ENCODE peak calls at places on chromosomes 5 and 9, in five cellular contexts. N, A, Y, Z and B are unnamed samples.

GRCh38 chr9:1869843-1870242 is 145.3 kb upstream of the SMARCA2 start:
- DNase-seq in Y (no peak), N (peak; percentile 6), Z (peak; percentile 33), A (peak; percentile 12), B (no peak)

GRCh38 chr5:39411051-39411450 is 13.7 kb downstream of the DAB2 start:
- DNase-seq in Z (no peak), Y (no peak), A (peak; percentile 69), N (no peak), B (no peak)

GRCh38 chr5:176653401-176653800 is 6.1 kb downstream of the TSPAN17 start:
- DNase-seq in A (no peak), N (no peak), Z (no peak), Y (peak; percentile 71), B (no peak)

GRCh38 chr5:22242532-22242931 is 610.6 kb downstream of the CDH12 start:
- DNase-seq in Y (no peak), N (no peak), A (no peak), Z (no peak), B (no peak)

GRCh38 chr9:78783743-78784142 is 486.8 kb downstream of the PSAT1 start:
- DNase-seq in Z (no peak), Y (no peak), A (no peak), N (no peak), B (no peak)

GRCh38 chr9:131473198-131473885 is 29.4 kb upstream of the POMT1 start:
- DNase-seq in Y (no peak), N (no peak), A (no peak), Z (no peak), B (no peak)

GRCh38 chr5:151202381-151203139 is 21.3 kb downstream of the CCDC69 start:
- DNase-seq in Y (peak; percentile 43), A (peak; percentile 89), N (no peak), Z (peak; percentile 26), B (no peak)

GRCh38 chr5:111948078-111948477 is 191.1 kb upstream of the NREP start:
- DNase-seq in A (no peak), Z (no peak), N (no peak), Y (no peak), B (no peak)

GRCh38 chr5:132777209-132778069 is at the start of gene SEPTIN8:
- DNase-seq in Z (no peak), Y (peak; percentile 33), N (peak; percentile 50), A (peak; percentile 51), B (no peak)

GRCh38 chr5:3350781-3351180 is 244.9 kb upstream of the IRX1 start:
- DNase-seq in A (no peak), Z (no peak), N (no peak), Y (no peak), B (no peak)

GRCh38 chr5:3347741-3348140 is 247.9 kb upstream of the IRX1 start:
- DNase-seq in N (no peak), Z (no peak), Y (no peak), A (no peak), B (no peak)

GRCh38 chr5:3349704-3350565 is 245.7 kb upstream of the IRX1 start:
- DNase-seq in N (no peak), Y (no peak), A (no peak), Z (no peak), B (no peak)

GRCh38 chr5:3346111-3346820 is 249.4 kb upstream of the IRX1 start:
- DNase-seq in Z (no peak), A (no peak), Y (no peak), N (no peak), B (no peak)

GRCh38 chr5:3348576-3349535 is 246.8 kb upstream of the IRX1 start:
- DNase-seq in A (no peak), Z (no peak), Y (no peak), N (no peak), B (no peak)
- H3K9me3 ChIP-seq in A (no peaks in the 10 kb centered on the region), Z (peaks cover 15% of the 10 kb centered on the region), Y (no peaks in the 10 kb centered on the region), N (no peaks in the 10 kb centered on the region), B (no peaks in the 10 kb centered on the region)

DNA sequence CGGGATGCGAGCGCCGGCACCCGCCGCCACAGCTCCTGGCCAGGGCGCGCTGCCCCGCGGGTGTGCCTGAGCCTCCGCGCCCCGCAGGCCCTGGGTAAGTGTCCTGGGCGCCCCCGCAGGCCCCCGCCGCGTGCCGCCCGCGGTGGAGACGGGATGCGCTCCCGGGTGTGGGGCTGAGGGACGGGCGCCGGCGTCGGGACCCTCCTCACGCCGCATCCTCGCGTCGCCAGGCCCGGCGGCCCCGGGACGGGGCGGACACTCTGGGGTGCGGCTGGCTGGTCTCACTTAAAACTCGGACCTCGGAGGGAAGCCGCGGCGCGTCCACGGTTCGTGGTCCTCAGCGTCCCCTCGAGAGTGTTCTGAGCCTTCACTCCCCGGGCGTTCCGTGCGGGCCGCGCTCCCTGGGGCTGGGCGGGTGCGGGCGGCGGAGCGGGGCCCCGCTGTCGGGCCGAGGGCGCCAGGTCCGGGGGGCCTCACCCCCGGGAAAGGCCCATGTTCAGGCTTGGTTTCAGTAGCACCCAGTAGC is 275 bp downstream of the AHRR start:
- DNase-seq in N (no peak), A (no peak), Z (no peak), Y (no peak), B (no peak)
- H3K27me3 ChIP-seq in N (peaks cover 40% of the 10 kb centered on the region), A (peaks cover 65% of the 10 kb centered on the region), Z (peaks cover 5% of the 10 kb centered on the region), Y (peaks cover 20% of the 10 kb centered on the region), B (peaks cover 53% of the 10 kb centered on the region)

GRCh38 chr9:136590788-136591187 is 44.9 kb upstream of the NOTCH1 start:
- DNase-seq in N (no peak), A (no peak), Z (no peak), Y (no peak), B (no peak)
- H3K27ac ChIP-seq in N (peak overlapping the region; percentile 40), A (no peak overlapping the region), Z (peak overlapping the region; percentile 41), Y (no peak overlapping the region), B (no peak overlapping the region)

GRCh38 chr5:172264814-172265213 is 18.8 kb downstream of the UBTD2 start:
- DNase-seq in N (no peak), A (no peak), Z (no peak), Y (no peak), B (no peak)

GRCh38 chr5:172266071-172266675 is 17.4 kb downstream of the UBTD2 start:
- DNase-seq in Z (no peak), N (no peak), Y (no peak), A (no peak), B (no peak)

GRCh38 chr5:172267943-172268342 is 15.6 kb downstream of the UBTD2 start:
- DNase-seq in A (no peak), Z (no peak), N (no peak), Y (no peak), B (no peak)

GRCh38 chr5:172266676-172267092 is 16.9 kb downstream of the UBTD2 start:
- DNase-seq in A (no peak), Z (no peak), Y (no peak), N (no peak), B (no peak)
- H3K9me3 ChIP-seq in A (no peaks in the 10 kb centered on the region), Z (no peaks in the 10 kb centered on the region), Y (no peaks in the 10 kb centered on the region), N (no peaks in the 10 kb centered on the region), B (no peaks in the 10 kb centered on the region)

GRCh38 chr5:135921388-135921787 is 25.7 kb upstream of the IL9 start:
- DNase-seq in N (no peak), Z (no peak), A (peak; percentile 66), Y (no peak), B (no peak)
- H3K27me3 ChIP-seq in N (peaks cover 4% of the 10 kb centered on the region), Z (no peaks in the 10 kb centered on the region), A (peaks cover 98% of the 10 kb centered on the region), Y (no peaks in the 10 kb centered on the region), B (peaks cover 11% of the 10 kb centered on the region)

GRCh38 chr5:180344393-180344999 is 8.6 kb downstream of the GFPT2 start:
- DNase-seq in Z (no peak), N (no peak), A (no peak), Y (no peak), B (no peak)

GRCh38 chr5:180345781-180346180 is 7.4 kb downstream of the GFPT2 start:
- DNase-seq in Z (no peak), A (no peak), N (no peak), Y (no peak), B (no peak)

GRCh38 chr5:180343846-180344327 is 9.2 kb downstream of the GFPT2 start:
- DNase-seq in A (peak; percentile 83), N (no peak), Y (no peak), Z (no peak), B (no peak)

GRCh38 chr5:180346358-180346757 is 6.8 kb downstream of the GFPT2 start:
- DNase-seq in Y (no peak), N (no peak), A (no peak), Z (no peak), B (no peak)

GRCh38 chr5:180345186-180345585 is 8.0 kb downstream of the GFPT2 start:
- DNase-seq in Y (no peak), A (no peak), N (no peak), Z (no peak), B (no peak)
- H3K27ac ChIP-seq in Y (no peak overlapping the region), A (no peak overlapping the region), N (no peak overlapping the region), Z (no peak overlapping the region), B (no peak overlapping the region)